ENCODE peak calls at places on chromosomes 7 and 10, in ten cellular contexts. One of them, this sample, is unnamed.

GRCh38 chr7:111438369-111439289 is 123.7 kb downstream of the IMMP2L start:
- DNase-seq in CD4-positive, alpha-beta T cell: no peak
- DNase-seq in lower lobe of right lung: no peak
- DNase-seq in thyroid gland: no peak
- DNase-seq in spleen: no peak
- DNase-seq in IMR-90: peak; percentile 84
- DNase-seq in adrenal gland: no peak
- DNase-seq in brain microvascular endothelial cell: peak; percentile 71
- DNase-seq in esophagus squamous epithelium: no peak
- DNase-seq in CD8-positive, alpha-beta T cell: no peak
- DNase-seq in this sample: peak; percentile 4

GRCh38 chr10:58796242-58796641 is 283.6 kb downstream of the BICC1 start:
- DNase-seq in CD4-positive, alpha-beta T cell: no peak
- DNase-seq in lower lobe of right lung: no peak
- DNase-seq in thyroid gland: no peak
- DNase-seq in spleen: no peak
- DNase-seq in IMR-90: no peak
- DNase-seq in adrenal gland: no peak
- DNase-seq in brain microvascular endothelial cell: no peak
- DNase-seq in esophagus squamous epithelium: no peak
- DNase-seq in CD8-positive, alpha-beta T cell: no peak
- DNase-seq in this sample: no peak

GRCh38 chr7:30422922-30423321 is 55.7 kb downstream of the NOD1 start:
- DNase-seq in CD4-positive, alpha-beta T cell: no peak
- DNase-seq in lower lobe of right lung: no peak
- DNase-seq in thyroid gland: no peak
- DNase-seq in spleen: no peak
- DNase-seq in IMR-90: peak; percentile 23
- DNase-seq in adrenal gland: no peak
- DNase-seq in brain microvascular endothelial cell: peak; percentile 3
- DNase-seq in esophagus squamous epithelium: no peak
- DNase-seq in CD8-positive, alpha-beta T cell: no peak
- DNase-seq in this sample: no peak

GRCh38 chr7:2641406-2642393 is 9.9 kb downstream of the TTYH3 start:
- DNase-seq in CD4-positive, alpha-beta T cell: no peak
- DNase-seq in lower lobe of right lung: peak; percentile 91
- DNase-seq in thyroid gland: peak; percentile 99
- DNase-seq in spleen: peak; percentile 90
- DNase-seq in IMR-90: peak; percentile 97
- DNase-seq in adrenal gland: peak; percentile 99
- DNase-seq in brain microvascular endothelial cell: peak; percentile 89
- DNase-seq in esophagus squamous epithelium: no peak
- DNase-seq in CD8-positive, alpha-beta T cell: no peak
- DNase-seq in this sample: no peak

GRCh38 chr7:111074772-111075152 is 16.2 kb upstream of the LRRN3 start:
- DNase-seq in CD4-positive, alpha-beta T cell: no peak
- DNase-seq in lower lobe of right lung: no peak
- DNase-seq in thyroid gland: no peak
- DNase-seq in spleen: no peak
- DNase-seq in IMR-90: no peak
- DNase-seq in adrenal gland: no peak
- DNase-seq in brain microvascular endothelial cell: no peak
- DNase-seq in esophagus squamous epithelium: no peak
- DNase-seq in CD8-positive, alpha-beta T cell: no peak
- DNase-seq in this sample: no peak

GRCh38 chr7:7641129-7641663 is 644 bp downstream of the UMAD1 start:
- DNase-seq in CD4-positive, alpha-beta T cell: no peak
- DNase-seq in lower lobe of right lung: no peak
- DNase-seq in thyroid gland: peak; percentile 15
- DNase-seq in spleen: no peak
- DNase-seq in IMR-90: peak; percentile 11
- DNase-seq in adrenal gland: no peak
- DNase-seq in brain microvascular endothelial cell: no peak
- DNase-seq in esophagus squamous epithelium: no peak
- DNase-seq in CD8-positive, alpha-beta T cell: no peak
- DNase-seq in this sample: no peak

GRCh38 chr7:158285383-158285770 is 302.2 kb downstream of the PTPRN2 start:
- DNase-seq in CD4-positive, alpha-beta T cell: no peak
- DNase-seq in lower lobe of right lung: no peak
- DNase-seq in thyroid gland: no peak
- DNase-seq in spleen: peak; percentile 52
- DNase-seq in IMR-90: no peak
- DNase-seq in adrenal gland: no peak
- DNase-seq in brain microvascular endothelial cell: no peak
- DNase-seq in esophagus squamous epithelium: no peak
- DNase-seq in CD8-positive, alpha-beta T cell: no peak
- DNase-seq in this sample: no peak

GRCh38 chr10:17214991-17215781 is 12.9 kb upstream of the VIM start:
- DNase-seq in CD4-positive, alpha-beta T cell: no peak
- DNase-seq in lower lobe of right lung: no peak
- DNase-seq in thyroid gland: no peak
- DNase-seq in spleen: no peak
- DNase-seq in IMR-90: peak; percentile 97
- DNase-seq in adrenal gland: peak; percentile 32
- DNase-seq in brain microvascular endothelial cell: peak; percentile 91
- DNase-seq in esophagus squamous epithelium: no peak
- DNase-seq in CD8-positive, alpha-beta T cell: no peak
- DNase-seq in this sample: peak; percentile 60

GRCh38 chr10:97974526-97975525 is 55.6 kb downstream of the CRTAC1 start:
- DNase-seq in CD4-positive, alpha-beta T cell: no peak
- DNase-seq in lower lobe of right lung: no peak
- DNase-seq in thyroid gland: no peak
- DNase-seq in spleen: no peak
- DNase-seq in IMR-90: no peak
- DNase-seq in adrenal gland: no peak
- DNase-seq in brain microvascular endothelial cell: no peak
- DNase-seq in esophagus squamous epithelium: no peak
- DNase-seq in CD8-positive, alpha-beta T cell: no peak
- DNase-seq in this sample: no peak

GRCh38 chr10:49115015-49115795 is at the start of gene VSTM4:
- DNase-seq in CD4-positive, alpha-beta T cell: no peak
- DNase-seq in lower lobe of right lung: no peak
- DNase-seq in thyroid gland: peak; percentile 43
- DNase-seq in spleen: no peak
- DNase-seq in IMR-90: peak; percentile 59
- DNase-seq in adrenal gland: peak; percentile 60
- DNase-seq in brain microvascular endothelial cell: peak; percentile 45
- DNase-seq in esophagus squamous epithelium: no peak
- DNase-seq in CD8-positive, alpha-beta T cell: no peak
- DNase-seq in this sample: no peak

GRCh38 chr10:50538473-50539398 is 85.0 kb downstream of the SGMS1 start:
- DNase-seq in CD4-positive, alpha-beta T cell: no peak
- DNase-seq in lower lobe of right lung: no peak
- DNase-seq in thyroid gland: no peak
- DNase-seq in spleen: peak; percentile 74
- DNase-seq in IMR-90: no peak
- DNase-seq in adrenal gland: peak; percentile 19
- DNase-seq in brain microvascular endothelial cell: no peak
- DNase-seq in esophagus squamous epithelium: no peak
- DNase-seq in CD8-positive, alpha-beta T cell: no peak
- DNase-seq in this sample: no peak

GRCh38 chr7:43700646-43701501 is 28.4 kb downstream of the COA1 start:
- DNase-seq in CD4-positive, alpha-beta T cell: no peak
- DNase-seq in lower lobe of right lung: no peak
- DNase-seq in thyroid gland: no peak
- DNase-seq in spleen: no peak
- DNase-seq in IMR-90: peak; percentile 20
- DNase-seq in adrenal gland: no peak
- DNase-seq in brain microvascular endothelial cell: no peak
- DNase-seq in esophagus squamous epithelium: no peak
- DNase-seq in CD8-positive, alpha-beta T cell: no peak
- DNase-seq in this sample: no peak

GRCh38 chr10:69010151-69010640 is 21.6 kb downstream of the KIFBP start:
- DNase-seq in CD4-positive, alpha-beta T cell: no peak
- DNase-seq in lower lobe of right lung: no peak
- DNase-seq in thyroid gland: no peak
- DNase-seq in spleen: no peak
- DNase-seq in IMR-90: peak; percentile 26
- DNase-seq in adrenal gland: no peak
- DNase-seq in brain microvascular endothelial cell: no peak
- DNase-seq in esophagus squamous epithelium: no peak
- DNase-seq in CD8-positive, alpha-beta T cell: no peak
- DNase-seq in this sample: no peak

GRCh38 chr7:114175140-114175539 is 239.5 kb upstream of the FOXP2 start:
- DNase-seq in CD4-positive, alpha-beta T cell: no peak
- DNase-seq in lower lobe of right lung: no peak
- DNase-seq in thyroid gland: no peak
- DNase-seq in spleen: no peak
- DNase-seq in IMR-90: peak; percentile 7
- DNase-seq in adrenal gland: no peak
- DNase-seq in brain microvascular endothelial cell: peak; percentile 38
- DNase-seq in esophagus squamous epithelium: no peak
- DNase-seq in CD8-positive, alpha-beta T cell: no peak
- DNase-seq in this sample: no peak

GRCh38 chr10:3071405-3072198 is 4.3 kb downstream of the PFKP start:
- DNase-seq in CD4-positive, alpha-beta T cell: no peak
- DNase-seq in lower lobe of right lung: no peak
- DNase-seq in thyroid gland: no peak
- DNase-seq in spleen: no peak
- DNase-seq in IMR-90: peak; percentile 96
- DNase-seq in adrenal gland: peak; percentile 35
- DNase-seq in brain microvascular endothelial cell: peak; percentile 92
- DNase-seq in esophagus squamous epithelium: no peak
- DNase-seq in CD8-positive, alpha-beta T cell: no peak
- DNase-seq in this sample: peak; percentile 62

GRCh38 chr7:38881015-38881414 is 28.0 kb downstream of the VPS41 start:
- DNase-seq in CD4-positive, alpha-beta T cell: no peak
- DNase-seq in lower lobe of right lung: no peak
- DNase-seq in thyroid gland: no peak
- DNase-seq in spleen: no peak
- DNase-seq in IMR-90: no peak
- DNase-seq in adrenal gland: no peak
- DNase-seq in brain microvascular endothelial cell: no peak
- DNase-seq in esophagus squamous epithelium: no peak
- DNase-seq in CD8-positive, alpha-beta T cell: no peak
- DNase-seq in this sample: no peak

GRCh38 chr7:117659453-117660086 is 179.7 kb downstream of the CFTR start:
- DNase-seq in CD4-positive, alpha-beta T cell: no peak
- DNase-seq in lower lobe of right lung: no peak
- DNase-seq in thyroid gland: no peak
- DNase-seq in spleen: no peak
- DNase-seq in IMR-90: peak; percentile 67
- DNase-seq in adrenal gland: no peak
- DNase-seq in brain microvascular endothelial cell: peak; percentile 53
- DNase-seq in esophagus squamous epithelium: no peak
- DNase-seq in CD8-positive, alpha-beta T cell: no peak
- DNase-seq in this sample: no peak

GRCh38 chr7:78959471-78959870 is 494.0 kb downstream of the MAGI2 start:
- DNase-seq in CD4-positive, alpha-beta T cell: no peak
- DNase-seq in lower lobe of right lung: no peak
- DNase-seq in thyroid gland: no peak
- DNase-seq in spleen: no peak
- DNase-seq in IMR-90: peak; percentile 76
- DNase-seq in adrenal gland: no peak
- DNase-seq in brain microvascular endothelial cell: no peak
- DNase-seq in esophagus squamous epithelium: no peak
- DNase-seq in CD8-positive, alpha-beta T cell: no peak
- DNase-seq in this sample: peak; percentile 3

GRCh38 chr7:149859881-149860280 is 13.9 kb upstream of the ATP6V0E2 start:
- DNase-seq in CD4-positive, alpha-beta T cell: no peak
- DNase-seq in lower lobe of right lung: no peak
- DNase-seq in thyroid gland: no peak
- DNase-seq in spleen: no peak
- DNase-seq in IMR-90: no peak
- DNase-seq in adrenal gland: no peak
- DNase-seq in brain microvascular endothelial cell: no peak
- DNase-seq in esophagus squamous epithelium: no peak
- DNase-seq in CD8-positive, alpha-beta T cell: no peak
- DNase-seq in this sample: no peak

DNA sequence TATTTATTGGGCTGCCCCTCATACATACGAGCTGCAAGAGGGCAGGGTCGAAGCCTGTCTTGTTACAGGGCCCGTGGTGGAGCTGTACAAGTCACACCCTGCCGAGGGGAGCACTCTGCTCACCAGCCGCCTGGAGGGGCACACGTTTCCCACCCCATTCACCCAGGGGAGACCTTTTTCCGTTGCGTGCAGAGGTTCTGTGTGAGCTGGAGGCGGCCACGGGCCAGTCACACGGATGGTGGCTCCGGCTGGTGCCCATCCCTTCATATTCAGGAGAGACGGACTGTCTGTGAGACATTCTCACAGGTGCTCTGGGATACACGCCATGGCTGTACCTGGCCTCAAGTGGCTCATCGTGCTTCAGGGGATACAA is 47.9 kb upstream of the FAM20C start:
- DNase-seq in CD4-positive, alpha-beta T cell: no peak
- DNase-seq in lower lobe of right lung: no peak
- DNase-seq in thyroid gland: no peak
- DNase-seq in spleen: no peak
- DNase-seq in IMR-90: no peak
- DNase-seq in adrenal gland: no peak
- DNase-seq in brain microvascular endothelial cell: no peak
- DNase-seq in esophagus squamous epithelium: no peak
- DNase-seq in CD8-positive, alpha-beta T cell: no peak
- DNase-seq in this sample: no peak
- H3K27ac ChIP-seq in CD4-positive, alpha-beta T cell: no peak overlapping the region
- H3K27ac ChIP-seq in lower lobe of right lung: no peak overlapping the region
- H3K27ac ChIP-seq in thyroid gland: no peak overlapping the region
- H3K27ac ChIP-seq in spleen: no peak overlapping the region
- H3K27ac ChIP-seq in IMR-90: no peak overlapping the region
- H3K27ac ChIP-seq in adrenal gland: no peak overlapping the region
- H3K27ac ChIP-seq in brain microvascular endothelial cell: no peak overlapping the region
- H3K27ac ChIP-seq in esophagus squamous epithelium: no peak overlapping the region
- H3K27ac ChIP-seq in CD8-positive, alpha-beta T cell: no peak overlapping the region
- H3K27ac ChIP-seq in this sample: no peak overlapping the region

GRCh38 chr10:90579602-90580242 is 278.1 kb downstream of the HTR7 start:
- DNase-seq in CD4-positive, alpha-beta T cell: no peak
- DNase-seq in lower lobe of right lung: no peak
- DNase-seq in thyroid gland: no peak
- DNase-seq in spleen: no peak
- DNase-seq in IMR-90: peak; percentile 52
- DNase-seq in adrenal gland: no peak
- DNase-seq in brain microvascular endothelial cell: peak; percentile 62
- DNase-seq in esophagus squamous epithelium: no peak
- DNase-seq in CD8-positive, alpha-beta T cell: no peak
- DNase-seq in this sample: peak; percentile 19
- TF ChIP-seq CTCF in CD4-positive, alpha-beta T cell: no peak
- TF ChIP-seq CTCF in lower lobe of right lung: no peak
- TF ChIP-seq CTCF in thyroid gland: no peak
- TF ChIP-seq CTCF in spleen: no peak
- TF ChIP-seq CTCF in IMR-90: peak; percentile 28
- TF ChIP-seq CTCF in adrenal gland: no peak
- TF ChIP-seq CTCF in brain microvascular endothelial cell: peak; percentile 66
- TF ChIP-seq CTCF in esophagus squamous epithelium: no peak
- TF ChIP-seq CTCF in CD8-positive, alpha-beta T cell: no peak
- TF ChIP-seq CTCF in this sample: no peak

GRCh38 chr7:141674702-141675101 is 27.3 kb downstream of the DENND11 start:
- DNase-seq in CD4-positive, alpha-beta T cell: no peak
- DNase-seq in lower lobe of right lung: no peak
- DNase-seq in thyroid gland: no peak
- DNase-seq in spleen: no peak
- DNase-seq in IMR-90: no peak
- DNase-seq in adrenal gland: no peak
- DNase-seq in brain microvascular endothelial cell: no peak
- DNase-seq in esophagus squamous epithelium: no peak
- DNase-seq in CD8-positive, alpha-beta T cell: no peak
- DNase-seq in this sample: no peak
- H3K27ac ChIP-seq in CD4-positive, alpha-beta T cell: no peak overlapping the region
- H3K27ac ChIP-seq in lower lobe of right lung: peak overlapping the region; percentile 8
- H3K27ac ChIP-seq in thyroid gland: peak overlapping the region; percentile 64
- H3K27ac ChIP-seq in spleen: no peak overlapping the region
- H3K27ac ChIP-seq in IMR-90: no peak overlapping the region
- H3K27ac ChIP-seq in adrenal gland: no peak overlapping the region
- H3K27ac ChIP-seq in brain microvascular endothelial cell: peak overlapping the region; percentile 71
- H3K27ac ChIP-seq in esophagus squamous epithelium: peak overlapping the region; percentile 61
- H3K27ac ChIP-seq in CD8-positive, alpha-beta T cell: no peak overlapping the region
- H3K27ac ChIP-seq in this sample: peak overlapping the region; percentile 86

GRCh38 chr7:77532247-77532646 is 4.8 kb upstream of the PTPN12 start:
- DNase-seq in CD4-positive, alpha-beta T cell: no peak
- DNase-seq in lower lobe of right lung: no peak
- DNase-seq in thyroid gland: no peak
- DNase-seq in spleen: no peak
- DNase-seq in IMR-90: no peak
- DNase-seq in adrenal gland: no peak
- DNase-seq in brain microvascular endothelial cell: no peak
- DNase-seq in esophagus squamous epithelium: no peak
- DNase-seq in CD8-positive, alpha-beta T cell: no peak
- DNase-seq in this sample: no peak
- TF ChIP-seq CTCF in CD4-positive, alpha-beta T cell: no peak
- TF ChIP-seq CTCF in lower lobe of right lung: no peak
- TF ChIP-seq CTCF in thyroid gland: no peak
- TF ChIP-seq CTCF in spleen: no peak
- TF ChIP-seq CTCF in IMR-90: no peak
- TF ChIP-seq CTCF in adrenal gland: no peak
- TF ChIP-seq CTCF in brain microvascular endothelial cell: no peak
- TF ChIP-seq CTCF in esophagus squamous epithelium: no peak
- TF ChIP-seq CTCF in CD8-positive, alpha-beta T cell: no peak
- TF ChIP-seq CTCF in this sample: no peak